ENCODE peak calls at places on chromosomes 13 and 19, in five cellular contexts. L is astrocyte, O is PC-3, Q is omental fat pad, I is dorsolateral prefrontal cortex. C is an unnamed sample.

GRCh38 chr19:53960886-53961285 is 1.9 kb upstream of the CACNG8 start:
- DNase-seq in L (no peak), O (no peak), Q (no peak), I (no peak), C (no peak)

GRCh38 chr19:3233116-3233515 is 8.7 kb downstream of the CELF5 start:
- DNase-seq in L (no peak), O (no peak), Q (no peak), I (no peak), C (no peak)

GRCh38 chr13:36453518-36453917 is 21.2 kb downstream of the CCNA1 start:
- DNase-seq in L (no peak), O (peak; percentile 15), Q (no peak), I (no peak), C (no peak)

GRCh38 chr13:45178349-45179142 is 22.3 kb downstream of the KCTD4 start:
- DNase-seq in L (peak; percentile 95), O (peak; percentile 39), Q (no peak), I (no peak), C (no peak)

GRCh38 chr13:65287405-65287804 is 1942.7 kb downstream of the PCDH9 start:
- DNase-seq in L (no peak), O (no peak), Q (no peak), I (no peak), C (no peak)

GRCh38 chr19:47190167-47190727 is 40.8 kb downstream of the BBC3 start:
- DNase-seq in L (peak; percentile 84), O (peak; percentile 49), Q (no peak), I (peak; percentile 40), C (no peak)

GRCh38 chr13:93635687-93636086 is 409.1 kb downstream of the GPC6 start:
- DNase-seq in L (peak; percentile 57), O (no peak), Q (no peak), I (no peak), C (no peak)

GRCh38 chr13:90485441-90485840 is 862.0 kb upstream of the MIR17HG start:
- DNase-seq in L (peak; percentile 91), O (peak; percentile 80), Q (no peak), I (no peak), C (no peak)

GRCh38 chr13:60162096-60162495 is 1.6 kb downstream of the DIAPH3 start:
- DNase-seq in L (peak; percentile 30), O (no peak), Q (no peak), I (no peak), C (no peak)

GRCh38 chr13:36998624-36999041 is 507 bp downstream of the ALG5 start:
- DNase-seq in L (no peak), O (no peak), Q (no peak), I (peak; percentile 13), C (no peak)

GRCh38 chr13:81988542-81988941 is 1647.6 kb upstream of the SPRY2 start:
- DNase-seq in L (no peak), O (no peak), Q (no peak), I (no peak), C (no peak)

GRCh38 chr19:27754700-27755099 is 1458.3 kb downstream of the UQCRFS1 start:
- DNase-seq in L (no peak), O (no peak), Q (no peak), I (no peak), C (no peak)

GRCh38 chr13:50509771-50510441 is 333.6 kb downstream of the DLEU7 start:
- DNase-seq in L (peak; percentile 81), O (no peak), Q (no peak), I (no peak), C (no peak)

GRCh38 chr13:97249093-97249787 is 27.1 kb downstream of the MBNL2 start:
- DNase-seq in L (no peak), O (no peak), Q (no peak), I (no peak), C (no peak)

GRCh38 chr13:70375718-70376117 is 267.5 kb upstream of the KLHL1 start:
- DNase-seq in L (no peak), O (no peak), Q (no peak), I (no peak), C (no peak)

GRCh38 chr13:110676057-110676510 is 29.8 kb downstream of the CARS2 start:
- DNase-seq in L (no peak), O (no peak), Q (no peak), I (no peak), C (no peak)

GRCh38 chr13:113935523-113935922 is 38.4 kb downstream of the C13orf46 start:
- DNase-seq in L (no peak), O (no peak), Q (no peak), I (no peak), C (no peak)

GRCh38 chr13:36766295-36766694 is 52.7 kb upstream of the RFXAP start:
- DNase-seq in L (peak; percentile 87), O (peak; percentile 60), Q (no peak), I (no peak), C (no peak)

GRCh38 chr13:42354246-42355117 is 82.5 kb downstream of the AKAP11 start:
- DNase-seq in L (peak; percentile 91), O (peak; percentile 43), Q (no peak), I (peak; percentile 21), C (no peak)

GRCh38 chr13:20702945-20703784 is at the start of gene IL17D:
- DNase-seq in L (no peak), O (no peak), Q (no peak), I (no peak), C (no peak)

GRCh38 chr13:74129500-74130144 is 4.6 kb downstream of the KLF12 start:
- DNase-seq in L (no peak), O (peak; percentile 26), Q (no peak), I (no peak), C (no peak)

GRCh38 chr13:20902438-20903163 is at the start of gene XPO4:
- DNase-seq in L (peak; percentile 50), O (peak; percentile 86), Q (peak; percentile 44), I (peak; percentile 73), C (peak; percentile 60)

GRCh38 chr19:36244066-36244465 is 29.2 kb downstream of the ZNF146 start:
- DNase-seq in L (no peak), O (no peak), Q (no peak), I (no peak), C (no peak)

DNA sequence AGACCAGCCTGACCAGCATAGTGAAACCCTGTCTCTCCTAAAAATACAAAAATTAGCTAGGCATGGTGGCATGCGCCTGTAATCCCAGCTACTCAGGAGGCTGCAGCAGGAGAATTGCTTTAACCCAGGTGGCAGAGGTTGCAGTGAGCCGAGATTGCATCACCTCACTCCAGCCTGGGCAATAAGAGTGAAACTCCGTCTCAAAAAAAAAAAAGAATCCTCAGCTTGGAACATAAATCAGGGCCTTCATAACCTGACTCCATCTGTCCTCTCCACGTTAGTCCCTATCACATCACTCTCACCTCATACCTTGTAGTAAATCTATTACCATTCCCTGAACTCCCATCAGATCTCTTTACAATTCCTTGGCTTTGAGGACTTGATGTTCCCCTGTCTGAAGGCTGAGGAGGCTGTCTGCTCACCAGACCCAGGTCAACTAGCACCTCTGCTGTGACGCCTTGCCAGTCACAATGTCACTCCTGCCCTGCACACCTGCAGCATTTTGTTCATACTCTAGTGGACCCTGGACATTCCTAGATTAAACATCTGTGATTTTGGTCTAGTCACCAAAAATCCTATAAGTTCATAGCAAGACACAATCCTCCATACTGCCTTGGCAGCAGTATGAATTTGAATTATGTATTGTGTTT is 15.9 kb downstream of the LHFPL6 start:
- DNase-seq in L (no peak), O (no peak), Q (no peak), I (no peak), C (no peak)
- TF ChIP-seq CTCF in L (no peak), O (no peak), Q (no peak), I (no peak), C (no peak)

GRCh38 chr19:29963576-29963975 is 21.5 kb downstream of the URI1 start:
- DNase-seq in L (no peak), O (no peak), Q (no peak), I (no peak), C (no peak)

GRCh38 chr19:29967623-29968022 is 25.6 kb downstream of the URI1 start:
- DNase-seq in L (peak; percentile 30), O (no peak), Q (no peak), I (no peak), C (no peak)

GRCh38 chr19:29965529-29965928 is 23.5 kb downstream of the URI1 start:
- DNase-seq in L (peak; percentile 81), O (peak; percentile 66), Q (no peak), I (no peak), C (no peak)

GRCh38 chr19:29964171-29964570 is 22.1 kb downstream of the URI1 start:
- DNase-seq in L (no peak), O (no peak), Q (no peak), I (no peak), C (no peak)

GRCh38 chr19:29966594-29967249 is 24.7 kb downstream of the URI1 start:
- DNase-seq in L (peak; percentile 6), O (peak; percentile 8), Q (no peak), I (no peak), C (no peak)
- TF ChIP-seq CTCF in L (peak; percentile 7), O (peak; percentile 54), Q (no peak), I (peak; percentile 51), C (peak; percentile 23)

DNA sequence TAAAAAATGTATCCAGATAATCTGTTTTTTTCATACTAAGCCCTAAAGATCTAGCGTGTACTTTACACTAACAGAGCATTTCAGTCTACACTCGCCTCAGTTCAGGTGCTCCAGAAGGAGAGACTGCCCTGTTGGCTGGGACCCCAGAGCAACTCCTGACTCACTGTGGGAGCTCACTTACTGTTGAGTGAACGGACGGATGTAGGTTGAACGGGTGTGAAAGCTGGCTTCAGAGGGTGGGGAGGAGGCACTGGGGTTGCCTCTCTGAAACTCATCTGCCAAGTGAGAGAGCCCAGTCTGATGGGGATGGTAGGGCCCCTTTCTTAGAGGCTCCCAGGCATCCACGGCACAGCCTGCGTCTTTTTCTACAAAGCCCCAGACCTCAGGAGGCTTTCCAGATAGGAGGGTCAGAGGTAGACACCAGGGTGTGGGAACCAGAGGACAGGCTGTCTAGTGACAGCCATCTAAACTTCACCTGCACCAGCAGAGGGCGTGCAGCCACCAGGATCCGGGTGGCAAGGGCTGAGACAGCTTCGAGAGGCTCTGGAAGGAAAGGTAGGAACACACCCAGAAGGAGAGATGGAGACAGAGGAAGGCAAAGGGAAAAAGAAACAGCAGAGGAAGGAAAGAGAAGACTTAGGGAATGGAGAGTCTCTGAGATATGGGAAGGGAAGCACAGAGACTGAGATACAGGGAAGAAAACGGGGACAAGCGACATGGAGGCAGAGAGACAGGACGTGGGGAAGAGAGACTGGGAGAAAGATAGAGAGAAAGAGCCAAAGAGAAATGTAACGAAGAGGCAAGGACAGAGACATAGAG is 3.7 kb downstream of the KASH5 start:
- DNase-seq in L (peak; percentile 19), O (peak; percentile 95), Q (peak; percentile 37), I (peak; percentile 69), C (peak; percentile 66)
- TF ChIP-seq CTCF in L (peak; percentile 67), O (peak; percentile 99), Q (peak; percentile 58), I (peak; percentile 80), C (peak; percentile 99)

DNA sequence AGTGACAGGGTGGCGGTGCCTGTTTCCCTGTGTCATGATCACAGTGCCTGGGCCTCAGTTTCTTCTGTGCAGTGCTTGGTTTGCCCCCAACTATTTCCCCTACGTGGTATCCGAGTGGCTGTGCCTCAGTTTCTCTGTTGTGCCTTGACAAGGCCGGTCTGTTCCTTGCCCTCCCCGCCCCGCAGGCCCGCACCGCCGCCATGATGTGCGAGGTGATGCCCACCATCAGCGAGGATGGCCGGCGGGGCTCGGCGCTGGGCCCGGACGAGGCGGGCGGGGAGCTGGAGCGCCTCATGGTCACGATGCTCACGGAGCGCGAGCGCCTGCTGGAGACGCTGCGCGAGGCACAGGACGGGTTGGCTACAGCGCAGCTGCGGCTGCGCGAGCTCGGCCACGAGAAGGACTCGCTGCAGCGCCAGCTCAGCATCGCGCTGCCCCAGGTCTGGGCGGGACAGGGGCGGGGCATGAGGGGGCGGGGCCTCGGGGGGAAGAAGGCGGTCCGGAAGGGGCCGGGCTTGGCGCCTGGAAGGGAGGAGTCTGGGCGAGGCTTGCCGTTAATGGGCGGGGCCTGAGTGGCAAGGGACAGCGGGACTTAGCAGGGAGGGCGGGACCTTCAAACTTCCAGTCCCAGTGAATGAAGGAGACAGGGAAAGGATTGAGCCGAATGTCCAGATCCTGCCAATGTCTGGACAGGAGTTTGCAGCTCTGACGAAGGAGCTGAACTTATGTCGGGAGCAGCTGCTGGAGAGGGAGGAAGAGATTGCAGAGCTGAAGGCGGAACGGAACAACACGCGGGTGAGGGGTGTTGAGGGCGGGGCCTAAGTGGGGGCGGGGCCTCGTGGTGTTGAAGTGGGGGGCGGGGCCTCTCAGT is 8.6 kb downstream of the PPFIA3 start:
- DNase-seq in L (peak; percentile 86), O (peak; percentile 90), Q (peak; percentile 80), I (peak; percentile 94), C (peak; percentile 94)
- TF ChIP-seq CTCF in L (no peak), O (no peak), Q (no peak), I (peak; percentile 51), C (no peak)